ENCODE peak calls at places on chromosomes 4 and X, in eight cellular contexts. One of them, this sample, is unnamed.
A peak's percentile ranks its signal among the peaks of the same experiment; 100 is the strongest.

GRCh38 chr4:159298502-159298901 is 195.6 kb downstream of the RAPGEF2 start:
- DNase-seq in naive B cell: no peak
- DNase-seq in neural crest cell: no peak
- DNase-seq in caudate nucleus: no peak
- DNase-seq in NCI-H1436: no peak
- DNase-seq in OCI-LY7: no peak
- DNase-seq in stimulated activated CD8-positive, alpha-beta memory T cell treated with anti-CD3 and anti-CD28 coated beads, Interleukin-15, amount 100 ng/mL, for 24 hours: no peak
- DNase-seq in cardiac muscle cell: no peak
- DNase-seq in this sample: peak; percentile 87

GRCh38 chrX:44570524-44570923 is 27.9 kb upstream of the FUNDC1 start:
- DNase-seq in naive B cell: no peak
- DNase-seq in neural crest cell: no peak
- DNase-seq in caudate nucleus: no peak
- DNase-seq in NCI-H1436: no peak
- DNase-seq in OCI-LY7: no peak
- DNase-seq in stimulated activated CD8-positive, alpha-beta memory T cell treated with anti-CD3 and anti-CD28 coated beads, Interleukin-15, amount 100 ng/mL, for 24 hours: no peak
- DNase-seq in cardiac muscle cell: no peak
- DNase-seq in this sample: peak; percentile 12

GRCh38 chr4:54091637-54092404 is 8.1 kb upstream of the GSX2 start:
- DNase-seq in naive B cell: peak; percentile 54
- DNase-seq in neural crest cell: no peak
- DNase-seq in caudate nucleus: peak; percentile 78
- DNase-seq in NCI-H1436: peak; percentile 54
- DNase-seq in OCI-LY7: peak; percentile 84
- DNase-seq in stimulated activated CD8-positive, alpha-beta memory T cell treated with anti-CD3 and anti-CD28 coated beads, Interleukin-15, amount 100 ng/mL, for 24 hours: peak; percentile 54
- DNase-seq in cardiac muscle cell: peak; percentile 66
- DNase-seq in this sample: peak; percentile 49

GRCh38 chr4:142095886-142096605 is 459.7 kb downstream of the IL15 start:
- DNase-seq in naive B cell: no peak
- DNase-seq in neural crest cell: no peak
- DNase-seq in caudate nucleus: no peak
- DNase-seq in NCI-H1436: no peak
- DNase-seq in OCI-LY7: no peak
- DNase-seq in stimulated activated CD8-positive, alpha-beta memory T cell treated with anti-CD3 and anti-CD28 coated beads, Interleukin-15, amount 100 ng/mL, for 24 hours: no peak
- DNase-seq in cardiac muscle cell: no peak
- DNase-seq in this sample: peak; percentile 98

GRCh38 chr4:94488667-94489066 is 36.9 kb downstream of the PDLIM5 start:
- DNase-seq in naive B cell: no peak
- DNase-seq in neural crest cell: no peak
- DNase-seq in caudate nucleus: no peak
- DNase-seq in NCI-H1436: no peak
- DNase-seq in OCI-LY7: no peak
- DNase-seq in stimulated activated CD8-positive, alpha-beta memory T cell treated with anti-CD3 and anti-CD28 coated beads, Interleukin-15, amount 100 ng/mL, for 24 hours: no peak
- DNase-seq in cardiac muscle cell: no peak
- DNase-seq in this sample: peak; percentile 80

GRCh38 chr4:126888968-126889367 is 743.8 kb upstream of the INTU start:
- DNase-seq in naive B cell: no peak
- DNase-seq in neural crest cell: no peak
- DNase-seq in caudate nucleus: no peak
- DNase-seq in NCI-H1436: no peak
- DNase-seq in OCI-LY7: no peak
- DNase-seq in stimulated activated CD8-positive, alpha-beta memory T cell treated with anti-CD3 and anti-CD28 coated beads, Interleukin-15, amount 100 ng/mL, for 24 hours: no peak
- DNase-seq in cardiac muscle cell: no peak
- DNase-seq in this sample: peak; percentile 63

GRCh38 chr4:24805036-24805435 is 9.7 kb downstream of the SOD3 start:
- DNase-seq in naive B cell: no peak
- DNase-seq in neural crest cell: no peak
- DNase-seq in caudate nucleus: no peak
- DNase-seq in NCI-H1436: no peak
- DNase-seq in OCI-LY7: no peak
- DNase-seq in stimulated activated CD8-positive, alpha-beta memory T cell treated with anti-CD3 and anti-CD28 coated beads, Interleukin-15, amount 100 ng/mL, for 24 hours: no peak
- DNase-seq in cardiac muscle cell: peak; percentile 47
- DNase-seq in this sample: no peak

GRCh38 chr4:8340721-8341680 is 71.4 kb downstream of the HTRA3 start:
- DNase-seq in naive B cell: no peak
- DNase-seq in neural crest cell: no peak
- DNase-seq in caudate nucleus: peak; percentile 45
- DNase-seq in NCI-H1436: no peak
- DNase-seq in OCI-LY7: no peak
- DNase-seq in stimulated activated CD8-positive, alpha-beta memory T cell treated with anti-CD3 and anti-CD28 coated beads, Interleukin-15, amount 100 ng/mL, for 24 hours: no peak
- DNase-seq in cardiac muscle cell: no peak
- DNase-seq in this sample: no peak

GRCh38 chr4:79886557-79886956 is 186.5 kb downstream of the ANTXR2 start:
- DNase-seq in naive B cell: no peak
- DNase-seq in neural crest cell: no peak
- DNase-seq in caudate nucleus: no peak
- DNase-seq in NCI-H1436: no peak
- DNase-seq in OCI-LY7: no peak
- DNase-seq in stimulated activated CD8-positive, alpha-beta memory T cell treated with anti-CD3 and anti-CD28 coated beads, Interleukin-15, amount 100 ng/mL, for 24 hours: no peak
- DNase-seq in cardiac muscle cell: no peak
- DNase-seq in this sample: no peak

GRCh38 chr4:182855312-182855711 is 61.9 kb downstream of the DCTD start:
- DNase-seq in naive B cell: no peak
- DNase-seq in neural crest cell: no peak
- DNase-seq in caudate nucleus: no peak
- DNase-seq in NCI-H1436: no peak
- DNase-seq in OCI-LY7: no peak
- DNase-seq in stimulated activated CD8-positive, alpha-beta memory T cell treated with anti-CD3 and anti-CD28 coated beads, Interleukin-15, amount 100 ng/mL, for 24 hours: no peak
- DNase-seq in cardiac muscle cell: no peak
- DNase-seq in this sample: no peak

GRCh38 chrX:68511255-68511654 is 12.4 kb downstream of the YIPF6 start:
- DNase-seq in naive B cell: peak; percentile 25
- DNase-seq in neural crest cell: peak; percentile 44
- DNase-seq in caudate nucleus: no peak
- DNase-seq in NCI-H1436: peak; percentile 34
- DNase-seq in OCI-LY7: peak; percentile 49
- DNase-seq in stimulated activated CD8-positive, alpha-beta memory T cell treated with anti-CD3 and anti-CD28 coated beads, Interleukin-15, amount 100 ng/mL, for 24 hours: no peak
- DNase-seq in cardiac muscle cell: peak; percentile 51
- DNase-seq in this sample: no peak

GRCh38 chr4:95798003-95798402 is 41.9 kb upstream of the PDHA2 start:
- DNase-seq in naive B cell: no peak
- DNase-seq in neural crest cell: no peak
- DNase-seq in caudate nucleus: no peak
- DNase-seq in NCI-H1436: no peak
- DNase-seq in OCI-LY7: no peak
- DNase-seq in stimulated activated CD8-positive, alpha-beta memory T cell treated with anti-CD3 and anti-CD28 coated beads, Interleukin-15, amount 100 ng/mL, for 24 hours: no peak
- DNase-seq in cardiac muscle cell: no peak
- DNase-seq in this sample: no peak

GRCh38 chr4:158750379-158750778 is 18.4 kb upstream of the FNIP2 start:
- DNase-seq in naive B cell: no peak
- DNase-seq in neural crest cell: no peak
- DNase-seq in caudate nucleus: no peak
- DNase-seq in NCI-H1436: no peak
- DNase-seq in OCI-LY7: no peak
- DNase-seq in stimulated activated CD8-positive, alpha-beta memory T cell treated with anti-CD3 and anti-CD28 coated beads, Interleukin-15, amount 100 ng/mL, for 24 hours: no peak
- DNase-seq in cardiac muscle cell: no peak
- DNase-seq in this sample: peak; percentile 95

GRCh38 chrX:3520987-3521875 is 174.8 kb upstream of the MXRA5 start:
- DNase-seq in naive B cell: no peak
- DNase-seq in neural crest cell: no peak
- DNase-seq in caudate nucleus: no peak
- DNase-seq in NCI-H1436: no peak
- DNase-seq in OCI-LY7: no peak
- DNase-seq in stimulated activated CD8-positive, alpha-beta memory T cell treated with anti-CD3 and anti-CD28 coated beads, Interleukin-15, amount 100 ng/mL, for 24 hours: no peak
- DNase-seq in cardiac muscle cell: no peak
- DNase-seq in this sample: peak; percentile 78

GRCh38 chrX:54715621-54716020 is 82.4 kb downstream of the ITIH6 start:
- DNase-seq in naive B cell: no peak
- DNase-seq in neural crest cell: no peak
- DNase-seq in caudate nucleus: no peak
- DNase-seq in NCI-H1436: no peak
- DNase-seq in OCI-LY7: no peak
- DNase-seq in stimulated activated CD8-positive, alpha-beta memory T cell treated with anti-CD3 and anti-CD28 coated beads, Interleukin-15, amount 100 ng/mL, for 24 hours: no peak
- DNase-seq in cardiac muscle cell: no peak
- DNase-seq in this sample: no peak

GRCh38 chr4:121428721-121429120 is 47.9 kb upstream of the QRFPR start:
- DNase-seq in naive B cell: no peak
- DNase-seq in neural crest cell: no peak
- DNase-seq in caudate nucleus: no peak
- DNase-seq in NCI-H1436: no peak
- DNase-seq in OCI-LY7: no peak
- DNase-seq in stimulated activated CD8-positive, alpha-beta memory T cell treated with anti-CD3 and anti-CD28 coated beads, Interleukin-15, amount 100 ng/mL, for 24 hours: no peak
- DNase-seq in cardiac muscle cell: no peak
- DNase-seq in this sample: peak; percentile 11

GRCh38 chr4:80255374-80256095 is 10.9 kb upstream of the FGF5 start:
- DNase-seq in naive B cell: no peak
- DNase-seq in neural crest cell: no peak
- DNase-seq in caudate nucleus: no peak
- DNase-seq in NCI-H1436: no peak
- DNase-seq in OCI-LY7: no peak
- DNase-seq in stimulated activated CD8-positive, alpha-beta memory T cell treated with anti-CD3 and anti-CD28 coated beads, Interleukin-15, amount 100 ng/mL, for 24 hours: no peak
- DNase-seq in cardiac muscle cell: no peak
- DNase-seq in this sample: peak; percentile 43

GRCh38 chr4:186104895-186105720 is 604 bp downstream of the FAM149A start:
- DNase-seq in naive B cell: no peak
- DNase-seq in neural crest cell: peak; percentile 24
- DNase-seq in caudate nucleus: no peak
- DNase-seq in NCI-H1436: no peak
- DNase-seq in OCI-LY7: no peak
- DNase-seq in stimulated activated CD8-positive, alpha-beta memory T cell treated with anti-CD3 and anti-CD28 coated beads, Interleukin-15, amount 100 ng/mL, for 24 hours: no peak
- DNase-seq in cardiac muscle cell: peak; percentile 38
- DNase-seq in this sample: no peak

GRCh38 chr4:185559913-185560281 is 24.6 kb upstream of the PDLIM3 start:
- DNase-seq in naive B cell: no peak
- DNase-seq in neural crest cell: no peak
- DNase-seq in caudate nucleus: peak; percentile 36
- DNase-seq in NCI-H1436: no peak
- DNase-seq in OCI-LY7: no peak
- DNase-seq in stimulated activated CD8-positive, alpha-beta memory T cell treated with anti-CD3 and anti-CD28 coated beads, Interleukin-15, amount 100 ng/mL, for 24 hours: no peak
- DNase-seq in cardiac muscle cell: no peak
- DNase-seq in this sample: peak; percentile 81

GRCh38 chr4:30429813-30430466 is 290.2 kb upstream of the PCDH7 start:
- DNase-seq in naive B cell: no peak
- DNase-seq in neural crest cell: no peak
- DNase-seq in caudate nucleus: no peak
- DNase-seq in NCI-H1436: no peak
- DNase-seq in OCI-LY7: no peak
- DNase-seq in stimulated activated CD8-positive, alpha-beta memory T cell treated with anti-CD3 and anti-CD28 coated beads, Interleukin-15, amount 100 ng/mL, for 24 hours: no peak
- DNase-seq in cardiac muscle cell: no peak
- DNase-seq in this sample: peak; percentile 81

GRCh38 chrX:17848545-17849265 is 12.4 kb downstream of the RAI2 start:
- DNase-seq in naive B cell: no peak
- DNase-seq in neural crest cell: no peak
- DNase-seq in caudate nucleus: no peak
- DNase-seq in NCI-H1436: no peak
- DNase-seq in OCI-LY7: no peak
- DNase-seq in stimulated activated CD8-positive, alpha-beta memory T cell treated with anti-CD3 and anti-CD28 coated beads, Interleukin-15, amount 100 ng/mL, for 24 hours: no peak
- DNase-seq in cardiac muscle cell: no peak
- DNase-seq in this sample: no peak

GRCh38 chrX:9701790-9702189 is 63.9 kb downstream of the GPR143 start:
- DNase-seq in naive B cell: no peak
- DNase-seq in neural crest cell: no peak
- DNase-seq in caudate nucleus: no peak
- DNase-seq in NCI-H1436: no peak
- DNase-seq in OCI-LY7: no peak
- DNase-seq in stimulated activated CD8-positive, alpha-beta memory T cell treated with anti-CD3 and anti-CD28 coated beads, Interleukin-15, amount 100 ng/mL, for 24 hours: no peak
- DNase-seq in cardiac muscle cell: no peak
- DNase-seq in this sample: no peak